ENCODE peak calls at places on chromosomes 2 and 18, in nine cellular contexts. Y is HFFc6; W is progenitor cell of endocrine pancreas; E is kidney tubule cell; M is Calu3; T is AG04450; F is stimulated activated CD8-positive, alpha-beta memory T cell treated with anti-CD3 and anti-CD28 coated beads, Interleukin-15, amount 100 ng/mL, for 24 hours; D is AG04449; O is left ventricle myocardium inferior. I is an unnamed sample.

GRCh38 chr2:42238644-42239288 is 69.6 kb downstream of the EML4 start:
- DNase-seq in Y (peak; percentile 5), W (no peak), E (peak; percentile 55), M (peak; percentile 63), T (no peak), F (no peak), D (no peak), O (peak; percentile 21), I (no peak)

GRCh38 chr2:217857624-217858506 is 144.9 kb downstream of the TNS1 start:
- DNase-seq in Y (no peak), W (no peak), E (no peak), M (no peak), T (no peak), F (no peak), D (no peak), O (peak; percentile 71), I (peak; percentile 86)

GRCh38 chr2:162732946-162733698 is 105.4 kb downstream of the KCNH7 start:
- DNase-seq in Y (no peak), W (no peak), E (peak; percentile 49), M (peak; percentile 67), T (no peak), F (no peak), D (no peak), O (no peak), I (no peak)

GRCh38 chr2:218428846-218429558 is 10.1 kb downstream of the VIL1 start:
- DNase-seq in Y (no peak), W (no peak), E (no peak), M (no peak), T (no peak), F (no peak), D (no peak), O (no peak), I (no peak)

GRCh38 chr18:49520661-49521145 is 33.7 kb upstream of the C18orf32 start:
- DNase-seq in Y (no peak), W (no peak), E (no peak), M (no peak), T (no peak), F (no peak), D (no peak), O (no peak), I (no peak)

GRCh38 chr2:206086683-206087350 is 843 bp upstream of the INO80D start:
- DNase-seq in Y (no peak), W (no peak), E (peak; percentile 18), M (no peak), T (no peak), F (no peak), D (no peak), O (no peak), I (no peak)

GRCh38 chr2:238420442-238420841 is 6.3 kb upstream of the ASB1 start:
- DNase-seq in Y (no peak), W (no peak), E (no peak), M (no peak), T (no peak), F (no peak), D (no peak), O (no peak), I (no peak)

GRCh38 chr2:28445448-28446258 is 50.2 kb upstream of the PLB1 start:
- DNase-seq in Y (peak; percentile 96), W (no peak), E (peak; percentile 95), M (no peak), T (peak; percentile 84), F (no peak), D (peak; percentile 94), O (no peak), I (no peak)

GRCh38 chr2:38750011-38750792 is 959 bp downstream of the SRSF7 start:
- DNase-seq in Y (no peak), W (peak; percentile 13), E (peak; percentile 46), M (peak; percentile 60), T (no peak), F (peak; percentile 19), D (no peak), O (peak; percentile 59), I (peak; percentile 72)

GRCh38 chr2:72581560-72582181 is 244.2 kb downstream of the EXOC6B start:
- DNase-seq in Y (no peak), W (no peak), E (no peak), M (peak; percentile 7), T (no peak), F (no peak), D (no peak), O (no peak), I (no peak)

GRCh38 chr18:21389283-21389682 is 147.3 kb downstream of the GREB1L start:
- DNase-seq in Y (no peak), W (no peak), E (no peak), M (no peak), T (no peak), F (no peak), D (no peak), O (no peak), I (no peak)

GRCh38 chr2:68741805-68742306 is 7.2 kb downstream of the ARHGAP25 start:
- DNase-seq in Y (no peak), W (no peak), E (no peak), M (no peak), T (no peak), F (no peak), D (no peak), O (no peak), I (no peak)

GRCh38 chr2:13545320-13545719 is 828.6 kb downstream of the TRIB2 start:
- DNase-seq in Y (no peak), W (no peak), E (no peak), M (no peak), T (no peak), F (no peak), D (no peak), O (no peak), I (no peak)

GRCh38 chr2:77018219-77018618 is 504.0 kb downstream of the LRRTM4 start:
- DNase-seq in Y (no peak), W (no peak), E (peak; percentile 48), M (no peak), T (no peak), F (no peak), D (no peak), O (no peak), I (no peak)

GRCh38 chr2:170277943-170278342 is 100.0 kb downstream of the MYO3B start:
- DNase-seq in Y (no peak), W (no peak), E (no peak), M (no peak), T (no peak), F (no peak), D (no peak), O (no peak), I (no peak)